ENCODE peak calls at places on chromosomes 5 and 9, in five cellular contexts. One of them, this sample, is unnamed.

GRCh38 chr5:79547429-79547822 is 33.5 kb upstream of the HOMER1 start:
- DNase-seq in HCT116: no peak
- DNase-seq in GM12878: no peak
- DNase-seq in K562: no peak
- DNase-seq in HepG2: peak
- DNase-seq in this sample: no peak

GRCh38 chr9:18658764-18659705 is 185.1 kb downstream of the ADAMTSL1 start:
- DNase-seq in HCT116: no peak
- DNase-seq in GM12878: no peak
- DNase-seq in K562: no peak
- DNase-seq in HepG2: no peak
- DNase-seq in this sample: no peak

GRCh38 chr5:136811551-136811950 is 446.2 kb upstream of the TRPC7 start:
- DNase-seq in HCT116: no peak
- DNase-seq in GM12878: no peak
- DNase-seq in K562: no peak
- DNase-seq in HepG2: no peak
- DNase-seq in this sample: peak

GRCh38 chr5:77871946-77872345 is 95.8 kb upstream of the TBCA start:
- DNase-seq in HCT116: no peak
- DNase-seq in GM12878: no peak
- DNase-seq in K562: no peak
- DNase-seq in HepG2: no peak
- DNase-seq in this sample: no peak

GRCh38 chr5:132466453-132467291 is 23.9 kb downstream of the IRF1 start:
- DNase-seq in HCT116: no peak
- DNase-seq in GM12878: peak
- DNase-seq in K562: peak
- DNase-seq in HepG2: peak
- DNase-seq in this sample: no peak

GRCh38 chr5:180467028-180467427 is 27.2 kb upstream of the CNOT6 start:
- DNase-seq in HCT116: no peak
- DNase-seq in GM12878: no peak
- DNase-seq in K562: no peak
- DNase-seq in HepG2: no peak
- DNase-seq in this sample: no peak

GRCh38 chr5:74186351-74187315 is 453.9 kb downstream of the ENC1 start:
- DNase-seq in HCT116: no peak
- DNase-seq in GM12878: no peak
- DNase-seq in K562: no peak
- DNase-seq in HepG2: no peak
- DNase-seq in this sample: no peak

GRCh38 chr5:58466939-58467338 is 7.1 kb upstream of the PLK2 start:
- DNase-seq in HCT116: no peak
- DNase-seq in GM12878: no peak
- DNase-seq in K562: no peak
- DNase-seq in HepG2: no peak
- DNase-seq in this sample: no peak

GRCh38 chr9:115289757-115290208 is 171.8 kb upstream of the TNC start:
- DNase-seq in HCT116: no peak
- DNase-seq in GM12878: no peak
- DNase-seq in K562: no peak
- DNase-seq in HepG2: no peak
- DNase-seq in this sample: no peak

GRCh38 chr5:31131381-31131811 is 62.1 kb upstream of the CDH6 start:
- DNase-seq in HCT116: no peak
- DNase-seq in GM12878: no peak
- DNase-seq in K562: no peak
- DNase-seq in HepG2: no peak
- DNase-seq in this sample: no peak

GRCh38 chr5:157870837-157871834 is 12.2 kb upstream of the CLINT1 start:
- DNase-seq in HCT116: peak
- DNase-seq in GM12878: no peak
- DNase-seq in K562: no peak
- DNase-seq in HepG2: peak
- DNase-seq in this sample: no peak

GRCh38 chr5:668299-668995 is 24.7 kb downstream of the TPPP start:
- DNase-seq in HCT116: no peak
- DNase-seq in GM12878: no peak
- DNase-seq in K562: no peak
- DNase-seq in HepG2: no peak
- DNase-seq in this sample: no peak

GRCh38 chr9:135888766-135889394 is 18.5 kb downstream of the CAMSAP1 start:
- DNase-seq in HCT116: no peak
- DNase-seq in GM12878: no peak
- DNase-seq in K562: no peak
- DNase-seq in HepG2: no peak
- DNase-seq in this sample: no peak

GRCh38 chr9:34590376-34591090 is 1.0 kb upstream of the CNTFR start:
- DNase-seq in HCT116: no peak
- DNase-seq in GM12878: no peak
- DNase-seq in K562: no peak
- DNase-seq in HepG2: no peak
- DNase-seq in this sample: no peak

GRCh38 chr9:9949368-9949767 is 663.4 kb downstream of the PTPRD start:
- DNase-seq in HCT116: no peak
- DNase-seq in GM12878: no peak
- DNase-seq in K562: no peak
- DNase-seq in HepG2: no peak
- DNase-seq in this sample: no peak

GRCh38 chr5:1343931-1344901 is 683 bp downstream of the CLPTM1L start:
- DNase-seq in HCT116: no peak
- DNase-seq in GM12878: no peak
- DNase-seq in K562: peak
- DNase-seq in HepG2: no peak
- DNase-seq in this sample: no peak

GRCh38 chr5:145510324-145510723 is 324.8 kb downstream of the PRELID2 start:
- DNase-seq in HCT116: no peak
- DNase-seq in GM12878: no peak
- DNase-seq in K562: no peak
- DNase-seq in HepG2: no peak
- DNase-seq in this sample: no peak

GRCh38 chr9:86765736-86766410 is 181.4 kb downstream of the GAS1 start:
- DNase-seq in HCT116: no peak
- DNase-seq in GM12878: no peak
- DNase-seq in K562: no peak
- DNase-seq in HepG2: no peak
- DNase-seq in this sample: no peak

GRCh38 chr5:71586052-71586940 is 844 bp upstream of the MCCC2 start:
- DNase-seq in HCT116: no peak
- DNase-seq in GM12878: peak
- DNase-seq in K562: peak
- DNase-seq in HepG2: peak
- DNase-seq in this sample: peak

GRCh38 chr5:147998704-147999103 is 65.1 kb upstream of the SPINK5 start:
- DNase-seq in HCT116: no peak
- DNase-seq in GM12878: no peak
- DNase-seq in K562: no peak
- DNase-seq in HepG2: no peak
- DNase-seq in this sample: no peak

GRCh38 chr9:16426716-16427115 is 443.8 kb downstream of the BNC2 start:
- DNase-seq in HCT116: no peak
- DNase-seq in GM12878: no peak
- DNase-seq in K562: no peak
- DNase-seq in HepG2: no peak
- DNase-seq in this sample: no peak

GRCh38 chr5:132234684-132235062 is 7.0 kb upstream of the P4HA2 start:
- DNase-seq in HCT116: no peak
- DNase-seq in GM12878: no peak
- DNase-seq in K562: no peak
- DNase-seq in HepG2: no peak
- DNase-seq in this sample: no peak

GRCh38 chr9:114484854-114485443 is 20.3 kb downstream of the WHRN start:
- DNase-seq in HCT116: peak
- DNase-seq in GM12878: peak
- DNase-seq in K562: peak
- DNase-seq in HepG2: no peak
- DNase-seq in this sample: no peak

GRCh38 chr9:3760031-3760430 is 234.2 kb upstream of the RFX3 start:
- DNase-seq in HCT116: no peak
- DNase-seq in GM12878: no peak
- DNase-seq in K562: no peak
- DNase-seq in HepG2: no peak
- DNase-seq in this sample: no peak

GRCh38 chr5:176535101-176535654 is 2.0 kb downstream of the RNF44 start:
- DNase-seq in HCT116: no peak
- DNase-seq in GM12878: peak
- DNase-seq in K562: no peak
- DNase-seq in HepG2: no peak
- DNase-seq in this sample: no peak

GRCh38 chr9:96169488-96169887 is 132.5 kb downstream of the HSD17B3 start:
- DNase-seq in HCT116: no peak
- DNase-seq in GM12878: no peak
- DNase-seq in K562: no peak
- DNase-seq in HepG2: peak
- DNase-seq in this sample: no peak

GRCh38 chr9:21160178-21160577 is 6.3 kb downstream of the IFNA21 start:
- DNase-seq in HCT116: no peak
- DNase-seq in GM12878: peak
- DNase-seq in K562: no peak
- DNase-seq in HepG2: no peak
- DNase-seq in this sample: no peak

GRCh38 chr9:7536310-7536939 is 263.2 kb downstream of the DMAC1 start:
- DNase-seq in HCT116: peak
- DNase-seq in GM12878: no peak
- DNase-seq in K562: peak
- DNase-seq in HepG2: peak
- DNase-seq in this sample: peak

GRCh38 chr9:20292002-20292401 is 330.3 kb downstream of the MLLT3 start:
- DNase-seq in HCT116: peak
- DNase-seq in GM12878: no peak
- DNase-seq in K562: no peak
- DNase-seq in HepG2: peak
- DNase-seq in this sample: no peak

GRCh38 chr5:31924005-31924404 is 250.1 kb downstream of the GOLPH3 start:
- DNase-seq in HCT116: no peak
- DNase-seq in GM12878: no peak
- DNase-seq in K562: no peak
- DNase-seq in HepG2: no peak
- DNase-seq in this sample: no peak

GRCh38 chr5:150295172-150295611 is 5.6 kb upstream of the CAMK2A start:
- DNase-seq in HCT116: no peak
- DNase-seq in GM12878: no peak
- DNase-seq in K562: no peak
- DNase-seq in HepG2: peak
- DNase-seq in this sample: no peak

DNA sequence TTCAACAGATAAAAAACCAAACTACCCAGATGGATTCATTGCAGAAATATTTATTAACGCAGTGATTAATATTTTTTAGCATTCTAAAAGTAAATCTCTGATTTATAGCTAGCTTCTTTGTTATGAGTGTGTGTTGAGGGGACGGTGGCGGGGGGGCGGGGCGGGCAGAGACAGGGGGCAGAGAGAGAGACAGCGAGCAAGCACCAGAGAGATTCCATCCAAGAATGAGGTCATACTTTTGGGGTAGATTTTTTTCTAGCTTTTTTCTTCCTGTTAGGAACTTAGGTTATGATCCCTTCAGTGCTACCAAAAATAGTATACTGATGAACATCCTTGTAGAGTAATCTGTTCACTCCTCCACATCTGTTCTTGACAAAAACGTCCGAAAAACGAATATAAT is 500 bp upstream of the ZNF883 start:
- DNase-seq in HCT116: no peak
- DNase-seq in GM12878: no peak
- DNase-seq in K562: peak
- DNase-seq in HepG2: no peak
- DNase-seq in this sample: no peak
- TF ChIP-seq REST in HCT116: no peak
- TF ChIP-seq REST in GM12878: no peak
- TF ChIP-seq REST in K562: no peak
- TF ChIP-seq REST in HepG2: no peak
- TF ChIP-seq REST in this sample: no peak

DNA sequence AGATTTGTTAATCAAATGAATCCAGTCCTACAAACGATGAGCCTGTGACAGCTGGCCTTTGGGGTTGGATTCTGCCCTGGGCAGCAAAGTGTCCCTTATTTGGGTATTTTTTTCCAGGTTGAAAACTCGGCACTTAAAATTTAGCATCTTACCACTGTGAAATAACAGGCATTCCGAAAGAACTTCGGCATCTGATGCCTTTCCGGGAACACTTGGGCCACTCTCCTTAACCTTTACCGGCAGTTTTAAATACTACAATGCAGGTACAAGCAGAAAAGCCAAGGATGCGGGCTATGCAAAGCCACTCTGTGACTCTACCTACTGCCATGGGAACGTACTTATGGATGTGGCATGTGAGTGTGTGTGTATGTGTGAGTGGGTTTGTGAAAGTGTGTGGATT is 1.0 kb upstream of the RASGRF2 start:
- DNase-seq in HCT116: no peak
- DNase-seq in GM12878: no peak
- DNase-seq in K562: no peak
- DNase-seq in HepG2: no peak
- DNase-seq in this sample: no peak
- H3K4me3 ChIP-seq in HCT116: no peak
- H3K4me3 ChIP-seq in GM12878: no peak
- H3K4me3 ChIP-seq in K562: no peak
- H3K4me3 ChIP-seq in HepG2: no peak
- H3K4me3 ChIP-seq in this sample: no peak

GRCh38 chr5:54013556-54014157 is 296.7 kb downstream of the ARL15 start:
- DNase-seq in HCT116: peak
- DNase-seq in GM12878: no peak
- DNase-seq in K562: peak
- DNase-seq in HepG2: no peak
- DNase-seq in this sample: no peak
- TF ChIP-seq SIN3A in HCT116: no peak
- TF ChIP-seq SIN3A in GM12878: no peak
- TF ChIP-seq SIN3A in K562: no peak
- TF ChIP-seq SIN3A in HepG2: no peak
- TF ChIP-seq SIN3A in this sample: no peak

GRCh38 chr9:87792831-87793288 is 66.9 kb downstream of the CTSL start:
- DNase-seq in HCT116: peak
- DNase-seq in GM12878: peak
- DNase-seq in K562: peak
- DNase-seq in HepG2: peak
- DNase-seq in this sample: no peak
- TF ChIP-seq REST in HCT116: no peak
- TF ChIP-seq REST in GM12878: no peak
- TF ChIP-seq REST in K562: no peak
- TF ChIP-seq REST in HepG2: no peak
- TF ChIP-seq REST in this sample: no peak

GRCh38 chr5:130243641-130244040 is 339.4 kb downstream of the CHSY3 start:
- DNase-seq in HCT116: no peak
- DNase-seq in GM12878: no peak
- DNase-seq in K562: no peak
- DNase-seq in HepG2: no peak
- DNase-seq in this sample: no peak
- H3K4me3 ChIP-seq in HCT116: no peak
- H3K4me3 ChIP-seq in GM12878: no peak
- H3K4me3 ChIP-seq in K562: no peak
- H3K4me3 ChIP-seq in HepG2: no peak
- H3K4me3 ChIP-seq in this sample: no peak

GRCh38 chr5:75523275-75523674 is 11.6 kb downstream of the POLK start:
- DNase-seq in HCT116: no peak
- DNase-seq in GM12878: no peak
- DNase-seq in K562: no peak
- DNase-seq in HepG2: peak
- DNase-seq in this sample: no peak
- TF ChIP-seq SIN3A in HCT116: no peak
- TF ChIP-seq SIN3A in GM12878: no peak
- TF ChIP-seq SIN3A in K562: no peak
- TF ChIP-seq SIN3A in HepG2: no peak
- TF ChIP-seq SIN3A in this sample: no peak

This sample was measured in Panc1.